ENCODE peak calls at places on chromosomes 1 and 21, in ten cellular contexts. J, I, V, M, R, E, T, D, W and O are unnamed samples. For H3K27me3, the result is how much of the 10 kb centered on the place peaks cover.

GRCh38 chr1:171083222-171083621 is 7.5 kb upstream of the FMO3 start:
- DNase-seq in J (no peak), I (no peak), V (no peak), M (no peak), R (no peak), E (no peak), T (no peak), D (no peak), W (no peak), O (no peak)

GRCh38 chr1:163561570-163562295 is 240.0 kb downstream of the NUF2 start:
- DNase-seq in J (no peak), I (peak), V (no peak), M (no peak), R (no peak), E (no peak), T (no peak), D (no peak), W (peak), O (peak)

GRCh38 chr1:224168859-224169380 is 14.1 kb upstream of the DEGS1 start:
- DNase-seq in J (no peak), I (peak), V (no peak), M (peak), R (no peak), E (peak), T (no peak), D (no peak), W (no peak), O (peak)

GRCh38 chr1:1298861-1299685 is 8.7 kb downstream of the ACAP3 start:
- DNase-seq in J (no peak), I (no peak), V (peak), M (no peak), R (no peak), E (no peak), T (no peak), D (no peak), W (peak), O (no peak)

GRCh38 chr1:220045356-220046051 is 801 bp downstream of the EPRS1 start:
- DNase-seq in J (no peak), I (peak), V (no peak), M (peak), R (no peak), E (no peak), T (no peak), D (no peak), W (no peak), O (peak)

GRCh38 chr1:5364591-5364990 is 627.6 kb downstream of the NPHP4 start:
- DNase-seq in J (no peak), I (no peak), V (no peak), M (no peak), R (no peak), E (no peak), T (no peak), D (no peak), W (no peak), O (no peak)

GRCh38 chr1:199463521-199464127 is 563.9 kb upstream of the NR5A2 start:
- DNase-seq in J (no peak), I (peak), V (no peak), M (peak), R (no peak), E (no peak), T (no peak), D (peak), W (peak), O (peak)

GRCh38 chr1:99363531-99363930 is 99.2 kb downstream of the PLPPR4 start:
- DNase-seq in J (no peak), I (no peak), V (no peak), M (no peak), R (no peak), E (no peak), T (no peak), D (no peak), W (no peak), O (no peak)

GRCh38 chr1:160830321-160831153 is 32.1 kb downstream of the CD244 start:
- DNase-seq in J (peak), I (no peak), V (no peak), M (peak), R (peak), E (peak), T (peak), D (no peak), W (peak), O (peak)

GRCh38 chr1:211833174-211833820 is 2.7 kb upstream of the LPGAT1 start:
- DNase-seq in J (no peak), I (no peak), V (no peak), M (no peak), R (no peak), E (peak), T (no peak), D (no peak), W (no peak), O (no peak)

GRCh38 chr1:39469150-39469549 is 22.3 kb upstream of the BMP8A start:
- DNase-seq in J (no peak), I (no peak), V (no peak), M (no peak), R (no peak), E (no peak), T (no peak), D (no peak), W (no peak), O (no peak)

GRCh38 chr1:93734999-93735398 is 53.4 kb upstream of the BCAR3 start:
- DNase-seq in J (no peak), I (no peak), V (no peak), M (no peak), R (no peak), E (no peak), T (no peak), D (no peak), W (no peak), O (no peak)
- TF ChIP-seq CTCF in J (no peak), I (peak), V (no peak), M (peak), R (no peak), E (no peak), T (no peak), D (peak), W (peak), O (no peak)

DNA sequence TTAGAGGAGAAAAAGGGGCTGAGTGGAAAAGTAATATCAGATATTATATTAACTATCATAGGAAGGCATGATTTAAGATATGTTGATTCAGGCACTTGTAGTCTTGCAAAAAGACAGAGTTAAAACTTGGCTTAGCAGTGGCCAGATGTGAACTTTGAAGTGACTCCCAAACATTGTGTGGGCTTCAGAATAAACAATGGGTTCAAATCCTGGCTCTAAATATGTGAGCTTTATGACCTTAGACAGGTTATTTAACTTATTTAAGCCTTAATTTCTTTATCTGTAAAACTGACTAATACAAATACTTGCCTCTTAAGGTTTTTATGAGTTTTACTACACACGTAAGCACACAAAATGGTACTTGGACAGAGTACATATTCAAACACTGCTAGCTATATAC is 85.9 kb downstream of the TNFSF18 start:
- DNase-seq in J (no peak), I (no peak), V (no peak), M (no peak), R (no peak), E (no peak), T (no peak), D (no peak), W (no peak), O (no peak)
- H3K4me3 ChIP-seq in J (no peak), I (no peak), V (no peak), M (no peak), R (no peak), E (no peak), T (no peak), D (no peak), W (no peak), O (no peak)

DNA sequence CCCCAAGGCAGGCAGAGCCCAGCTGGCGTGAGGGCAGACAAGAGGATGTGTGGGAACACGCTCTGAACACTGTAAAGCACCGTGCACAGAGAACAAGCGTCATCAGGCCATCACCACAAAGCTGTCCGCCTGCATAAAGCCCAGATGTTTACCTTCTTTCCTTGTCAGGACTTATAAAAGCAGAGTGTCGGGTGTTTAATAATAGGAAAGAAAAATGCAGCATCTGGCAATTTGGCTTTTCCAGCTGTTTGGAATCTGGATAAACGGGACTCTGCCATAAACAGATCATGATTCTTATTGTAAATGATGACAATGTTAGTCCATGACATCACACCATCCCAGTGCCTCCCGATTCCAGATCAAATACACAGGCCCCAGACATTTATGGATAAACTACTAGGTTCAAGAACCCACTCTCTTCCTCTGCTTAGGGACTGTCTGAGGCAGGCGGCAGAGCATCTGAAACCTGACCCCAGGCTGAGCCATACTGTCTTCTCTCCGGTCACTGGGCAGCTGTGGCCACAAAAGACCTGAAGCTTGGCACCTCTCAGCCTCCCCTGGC is 4.2 kb downstream of the GLIS1 start:
- DNase-seq in J (no peak), I (peak), V (no peak), M (no peak), R (no peak), E (no peak), T (no peak), D (peak), W (peak), O (peak)
- H3K27me3 ChIP-seq in J (half or more), I (under half), V (under half), M (half or more), R (half or more), E (under half), T (under half), D (under half), W (under half), O (under half)

GRCh38 chr1:28642056-28642846 is 616 bp downstream of the TAF12 start:
- DNase-seq in J (no peak), I (no peak), V (no peak), M (no peak), R (no peak), E (no peak), T (no peak), D (no peak), W (peak), O (peak)
- TF ChIP-seq CTCF in J (no peak), I (no peak), V (no peak), M (no peak), R (no peak), E (no peak), T (no peak), D (no peak), W (no peak), O (no peak)

GRCh38 chr21:42578761-42579415 is 65.2 kb downstream of the SLC37A1 start:
- DNase-seq in J (peak), I (no peak), V (no peak), M (no peak), R (peak), E (no peak), T (no peak), D (no peak), W (no peak), O (no peak)
- H3K4me3 ChIP-seq in J (no peak), I (no peak), V (no peak), M (no peak), R (no peak), E (no peak), T (no peak), D (no peak), W (no peak), O (no peak)

GRCh38 chr21:42346441-42346840 is 4.4 kb downstream of the TFF2 start:
- DNase-seq in J (no peak), I (no peak), V (no peak), M (no peak), R (no peak), E (no peak), T (no peak), D (no peak), W (no peak), O (no peak)
- H3K27me3 ChIP-seq in J (under half), I (under half), V (under half), M (under half), R (under half), E (under half), T (under half), D (under half), W (under half), O (under half)

GRCh38 chr1:85078903-85079302 is 30.6 kb upstream of the MCOLN3 start:
- DNase-seq in J (no peak), I (peak), V (no peak), M (no peak), R (no peak), E (no peak), T (no peak), D (no peak), W (peak), O (no peak)
- TF ChIP-seq CTCF in J (no peak), I (peak), V (no peak), M (peak), R (no peak), E (no peak), T (no peak), D (peak), W (peak), O (peak)